ENCODE peak calls at places on chromosomes 1 and 21, in four cellular contexts. E is tibial artery, M is neuronal stem cell, J is GM20000. C is an unnamed sample.

GRCh38 chr1:22184892-22185612 is 42.2 kb upstream of the WNT4 start:
- DNase-seq in J (no peak), M (no peak), E (no peak), C (peak; percentile 90)

GRCh38 chr1:65265296-65266271 is 43.8 kb upstream of the DNAJC6 start:
- DNase-seq in M (no peak), J (peak; percentile 38), E (peak; percentile 67), C (peak; percentile 83)

GRCh38 chr1:110857964-110858948 is 14.7 kb upstream of the CD53 start:
- DNase-seq in J (no peak), E (no peak), M (no peak), C (no peak)

GRCh38 chr1:2411801-2412394 is 466 bp downstream of the PEX10 start:
- DNase-seq in M (no peak), E (no peak), J (no peak), C (no peak)

GRCh38 chr1:42380617-42381423 is at the start of gene RIMKLA:
- DNase-seq in J (peak; percentile 97), M (peak; percentile 75), E (peak; percentile 58), C (peak; percentile 83)

GRCh38 chr1:37035828-37036666 is 1.7 kb upstream of the GRIK3 start:
- DNase-seq in J (peak; percentile 52), E (no peak), M (no peak), C (peak; percentile 34)

GRCh38 chr1:217747156-217747769 is 116.1 kb downstream of the SPATA17 start:
- DNase-seq in J (peak; percentile 8), E (no peak), M (no peak), C (peak; percentile 20)

GRCh38 chr1:1418464-1419362 is 2.4 kb downstream of the ANKRD65 start:
- DNase-seq in J (no peak), M (no peak), E (no peak), C (no peak)

GRCh38 chr1:153343040-153343681 is 5.5 kb downstream of the PGLYRP4 start:
- DNase-seq in J (peak; percentile 1), E (no peak), M (no peak), C (no peak)

GRCh38 chr1:109024651-109025050 is 17.3 kb downstream of the WDR47 start:
- DNase-seq in J (no peak), M (no peak), E (no peak), C (no peak)

GRCh38 chr1:29655145-29655544 is 418.8 kb downstream of the PTPRU start:
- DNase-seq in M (no peak), E (peak; percentile 34), J (no peak), C (no peak)

GRCh38 chr1:66275601-66276023 is 258.3 kb upstream of the SGIP1 start:
- DNase-seq in E (no peak), J (no peak), M (no peak), C (no peak)

GRCh38 chr21:42234464-42235241 is 15.7 kb downstream of the ABCG1 start:
- DNase-seq in E (peak; percentile 89), M (peak; percentile 79), J (peak; percentile 86), C (peak; percentile 78)

GRCh38 chr1:187842406-187843165 is 1013.8 kb downstream of the PLA2G4A start:
- DNase-seq in M (no peak), J (no peak), E (no peak), C (peak; percentile 38)